ENCODE peak calls at places on chromosomes 1 and 21, in ten cellular contexts. One of them, this sample, is unnamed.

GRCh38 chr1:93738075-93738622 is 56.5 kb upstream of the BCAR3 start:
- DNase-seq in hepatocyte: no peak
- DNase-seq in right cardiac atrium: no peak
- DNase-seq in A549: peak; percentile 63
- DNase-seq in naive thymus-derived CD4-positive, alpha-beta T cell: no peak
- DNase-seq in lower lobe of right lung: no peak
- DNase-seq in right lobe of liver: no peak
- DNase-seq in tibial artery: no peak
- DNase-seq in CD8-positive, alpha-beta T cell: no peak
- DNase-seq in K562: no peak
- DNase-seq in this sample: no peak

GRCh38 chr1:23793861-23794731 is 3.2 kb downstream of the LYPLA2 start:
- DNase-seq in right cardiac atrium: no peak
- DNase-seq in hepatocyte: no peak
- DNase-seq in K562: no peak
- DNase-seq in naive thymus-derived CD4-positive, alpha-beta T cell: no peak
- DNase-seq in lower lobe of right lung: no peak
- DNase-seq in A549: no peak
- DNase-seq in right lobe of liver: peak; percentile 65
- DNase-seq in tibial artery: no peak
- DNase-seq in CD8-positive, alpha-beta T cell: no peak
- DNase-seq in this sample: no peak

GRCh38 chr1:107056426-107057196 is at the start of gene PRMT6:
- DNase-seq in CD8-positive, alpha-beta T cell: peak; percentile 77
- DNase-seq in K562: peak; percentile 91
- DNase-seq in naive thymus-derived CD4-positive, alpha-beta T cell: peak; percentile 79
- DNase-seq in right lobe of liver: peak; percentile 85
- DNase-seq in hepatocyte: peak; percentile 89
- DNase-seq in A549: no peak
- DNase-seq in right cardiac atrium: peak; percentile 82
- DNase-seq in tibial artery: peak; percentile 86
- DNase-seq in lower lobe of right lung: peak; percentile 91
- DNase-seq in this sample: peak; percentile 62

GRCh38 chr1:108561731-108562326 is 1.9 kb downstream of the EEIG2 start:
- DNase-seq in right lobe of liver: peak; percentile 79
- DNase-seq in CD8-positive, alpha-beta T cell: peak; percentile 73
- DNase-seq in K562: peak; percentile 86
- DNase-seq in naive thymus-derived CD4-positive, alpha-beta T cell: peak; percentile 68
- DNase-seq in right cardiac atrium: peak; percentile 54
- DNase-seq in A549: peak; percentile 77
- DNase-seq in hepatocyte: peak; percentile 75
- DNase-seq in lower lobe of right lung: peak; percentile 88
- DNase-seq in tibial artery: peak; percentile 68
- DNase-seq in this sample: peak; percentile 71

GRCh38 chr1:161200992-161201827 is 957 bp upstream of the NDUFS2 start:
- DNase-seq in naive thymus-derived CD4-positive, alpha-beta T cell: no peak
- DNase-seq in hepatocyte: no peak
- DNase-seq in A549: no peak
- DNase-seq in lower lobe of right lung: no peak
- DNase-seq in tibial artery: peak; percentile 77
- DNase-seq in right lobe of liver: peak; percentile 64
- DNase-seq in K562: peak; percentile 47
- DNase-seq in CD8-positive, alpha-beta T cell: no peak
- DNase-seq in right cardiac atrium: peak; percentile 84
- DNase-seq in this sample: no peak

GRCh38 chr1:204426035-204426436 is 14.4 kb upstream of the PPP1R15B start:
- DNase-seq in A549: peak; percentile 76
- DNase-seq in CD8-positive, alpha-beta T cell: no peak
- DNase-seq in right cardiac atrium: no peak
- DNase-seq in hepatocyte: no peak
- DNase-seq in lower lobe of right lung: no peak
- DNase-seq in tibial artery: no peak
- DNase-seq in naive thymus-derived CD4-positive, alpha-beta T cell: no peak
- DNase-seq in right lobe of liver: no peak
- DNase-seq in K562: no peak
- DNase-seq in this sample: no peak

GRCh38 chr1:228013322-228014234 is 6.8 kb downstream of the WNT3A start:
- DNase-seq in A549: no peak
- DNase-seq in right cardiac atrium: no peak
- DNase-seq in tibial artery: peak; percentile 59
- DNase-seq in lower lobe of right lung: peak; percentile 60
- DNase-seq in CD8-positive, alpha-beta T cell: no peak
- DNase-seq in K562: no peak
- DNase-seq in hepatocyte: no peak
- DNase-seq in right lobe of liver: peak; percentile 49
- DNase-seq in naive thymus-derived CD4-positive, alpha-beta T cell: no peak
- DNase-seq in this sample: no peak

GRCh38 chr1:180027949-180028445 is 73.4 kb downstream of the CEP350 start:
- DNase-seq in tibial artery: no peak
- DNase-seq in naive thymus-derived CD4-positive, alpha-beta T cell: no peak
- DNase-seq in A549: no peak
- DNase-seq in lower lobe of right lung: no peak
- DNase-seq in right cardiac atrium: no peak
- DNase-seq in right lobe of liver: no peak
- DNase-seq in K562: no peak
- DNase-seq in CD8-positive, alpha-beta T cell: no peak
- DNase-seq in hepatocyte: no peak
- DNase-seq in this sample: no peak

GRCh38 chr1:24248859-24249258 is 61.8 kb upstream of the IFNLR1 start:
- DNase-seq in A549: peak; percentile 29
- DNase-seq in naive thymus-derived CD4-positive, alpha-beta T cell: no peak
- DNase-seq in right cardiac atrium: no peak
- DNase-seq in CD8-positive, alpha-beta T cell: no peak
- DNase-seq in lower lobe of right lung: no peak
- DNase-seq in K562: peak; percentile 18
- DNase-seq in right lobe of liver: no peak
- DNase-seq in tibial artery: no peak
- DNase-seq in hepatocyte: no peak
- DNase-seq in this sample: no peak

GRCh38 chr1:157034137-157034800 is 11.3 kb downstream of the ARHGEF11 start:
- DNase-seq in right cardiac atrium: no peak
- DNase-seq in K562: no peak
- DNase-seq in A549: no peak
- DNase-seq in hepatocyte: no peak
- DNase-seq in naive thymus-derived CD4-positive, alpha-beta T cell: no peak
- DNase-seq in right lobe of liver: no peak
- DNase-seq in lower lobe of right lung: no peak
- DNase-seq in tibial artery: no peak
- DNase-seq in CD8-positive, alpha-beta T cell: no peak
- DNase-seq in this sample: no peak

GRCh38 chr1:88877382-88877825 is 14.0 kb downstream of the GTF2B start:
- DNase-seq in K562: peak; percentile 16
- DNase-seq in CD8-positive, alpha-beta T cell: no peak
- DNase-seq in lower lobe of right lung: no peak
- DNase-seq in A549: peak; percentile 5
- DNase-seq in right cardiac atrium: no peak
- DNase-seq in hepatocyte: peak; percentile 41
- DNase-seq in naive thymus-derived CD4-positive, alpha-beta T cell: no peak
- DNase-seq in tibial artery: no peak
- DNase-seq in right lobe of liver: no peak
- DNase-seq in this sample: no peak

GRCh38 chr1:228081144-228081543 is 1.4 kb upstream of the ARF1 start:
- DNase-seq in K562: peak; percentile 46
- DNase-seq in tibial artery: peak; percentile 66
- DNase-seq in naive thymus-derived CD4-positive, alpha-beta T cell: no peak
- DNase-seq in hepatocyte: no peak
- DNase-seq in lower lobe of right lung: peak; percentile 32
- DNase-seq in right lobe of liver: peak; percentile 56
- DNase-seq in right cardiac atrium: peak; percentile 27
- DNase-seq in CD8-positive, alpha-beta T cell: no peak
- DNase-seq in A549: no peak
- DNase-seq in this sample: no peak

DNA sequence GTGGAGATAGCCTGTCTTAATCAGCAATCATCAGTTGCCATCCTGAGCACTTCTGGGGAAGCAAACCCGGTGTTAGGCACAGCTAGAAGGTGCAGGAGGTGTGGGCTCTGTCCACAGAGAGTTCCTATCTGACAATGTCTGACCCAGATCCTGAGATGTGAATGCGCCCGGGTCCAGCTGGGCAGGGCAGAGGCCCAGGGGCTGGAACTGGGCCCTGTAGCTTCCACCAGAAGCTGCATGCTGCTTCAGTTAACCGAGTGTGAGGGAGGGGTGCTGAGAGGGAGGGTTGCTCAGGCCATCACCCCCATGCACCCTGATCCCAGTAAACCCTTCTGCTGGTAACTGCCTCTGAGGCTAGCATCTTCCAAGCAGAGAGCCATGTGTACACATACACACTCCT is 42.2 kb downstream of the KIF21B start:
- DNase-seq in naive thymus-derived CD4-positive, alpha-beta T cell: no peak
- DNase-seq in right cardiac atrium: no peak
- DNase-seq in right lobe of liver: no peak
- DNase-seq in tibial artery: no peak
- DNase-seq in lower lobe of right lung: no peak
- DNase-seq in hepatocyte: no peak
- DNase-seq in A549: no peak
- DNase-seq in K562: no peak
- DNase-seq in CD8-positive, alpha-beta T cell: no peak
- DNase-seq in this sample: no peak
- H3K9me3 ChIP-seq in naive thymus-derived CD4-positive, alpha-beta T cell: no peaks in the 10 kb centered on the region
- H3K9me3 ChIP-seq in right cardiac atrium: no peaks in the 10 kb centered on the region
- H3K9me3 ChIP-seq in right lobe of liver: no peaks in the 10 kb centered on the region
- H3K9me3 ChIP-seq in tibial artery: no peaks in the 10 kb centered on the region
- H3K9me3 ChIP-seq in lower lobe of right lung: peaks cover 8% of the 10 kb centered on the region
- H3K9me3 ChIP-seq in hepatocyte: no peaks in the 10 kb centered on the region
- H3K9me3 ChIP-seq in A549: no peaks in the 10 kb centered on the region
- H3K9me3 ChIP-seq in K562: no peaks in the 10 kb centered on the region
- H3K9me3 ChIP-seq in CD8-positive, alpha-beta T cell: no peaks in the 10 kb centered on the region
- H3K9me3 ChIP-seq in this sample: no peaks in the 10 kb centered on the region

DNA sequence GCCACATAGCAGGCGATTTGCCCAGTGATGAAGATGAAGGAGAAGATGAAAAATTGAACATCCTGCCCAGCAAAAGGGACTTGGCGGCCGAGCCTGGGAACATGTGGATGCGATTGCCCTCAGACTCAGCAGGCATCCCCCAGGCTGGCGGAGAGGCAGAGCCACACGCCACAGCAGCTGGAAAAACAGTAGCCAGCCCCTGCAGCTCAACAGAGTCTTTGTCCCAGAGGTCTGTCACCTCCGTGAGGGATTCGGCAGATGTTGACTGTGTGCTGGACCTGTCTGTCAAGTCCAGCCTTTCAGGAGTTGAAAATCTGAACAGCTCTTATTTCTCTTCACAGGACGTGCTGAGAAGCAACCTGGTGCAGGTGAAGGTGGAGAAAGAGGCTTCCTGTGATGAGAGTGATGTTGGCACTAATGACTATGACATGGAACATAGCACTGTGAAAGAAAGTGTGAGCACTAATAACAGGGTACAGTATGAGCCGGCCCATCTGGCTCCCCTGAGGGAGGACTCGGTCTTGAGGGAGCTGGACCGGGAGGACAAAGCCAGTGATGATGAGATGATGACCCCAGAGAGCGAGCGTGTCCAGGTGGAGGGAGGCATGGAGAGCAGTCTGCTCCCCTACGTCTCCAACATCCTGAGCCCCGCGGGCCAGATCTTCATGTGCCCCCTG is 3.3 kb downstream of the ZBTB18 start:
- DNase-seq in lower lobe of right lung: no peak
- DNase-seq in naive thymus-derived CD4-positive, alpha-beta T cell: no peak
- DNase-seq in CD8-positive, alpha-beta T cell: no peak
- DNase-seq in K562: no peak
- DNase-seq in A549: no peak
- DNase-seq in tibial artery: no peak
- DNase-seq in hepatocyte: no peak
- DNase-seq in right lobe of liver: no peak
- DNase-seq in right cardiac atrium: no peak
- DNase-seq in this sample: no peak
- H3K9me3 ChIP-seq in lower lobe of right lung: no peaks in the 10 kb centered on the region
- H3K9me3 ChIP-seq in naive thymus-derived CD4-positive, alpha-beta T cell: no peaks in the 10 kb centered on the region
- H3K9me3 ChIP-seq in CD8-positive, alpha-beta T cell: no peaks in the 10 kb centered on the region
- H3K9me3 ChIP-seq in K562: no peaks in the 10 kb centered on the region
- H3K9me3 ChIP-seq in A549: no peaks in the 10 kb centered on the region
- H3K9me3 ChIP-seq in tibial artery: no peaks in the 10 kb centered on the region
- H3K9me3 ChIP-seq in hepatocyte: no peaks in the 10 kb centered on the region
- H3K9me3 ChIP-seq in right lobe of liver: no peaks in the 10 kb centered on the region
- H3K9me3 ChIP-seq in right cardiac atrium: no peaks in the 10 kb centered on the region
- H3K9me3 ChIP-seq in this sample: no peaks in the 10 kb centered on the region

GRCh38 chr21:45632165-45632896 is 11.2 kb upstream of the PCBP3 start:
- DNase-seq in right lobe of liver: no peak
- DNase-seq in right cardiac atrium: no peak
- DNase-seq in lower lobe of right lung: no peak
- DNase-seq in K562: no peak
- DNase-seq in naive thymus-derived CD4-positive, alpha-beta T cell: no peak
- DNase-seq in tibial artery: no peak
- DNase-seq in hepatocyte: no peak
- DNase-seq in A549: no peak
- DNase-seq in CD8-positive, alpha-beta T cell: no peak
- DNase-seq in this sample: no peak
- H3K9me3 ChIP-seq in right lobe of liver: no peaks in the 10 kb centered on the region
- H3K9me3 ChIP-seq in right cardiac atrium: no peaks in the 10 kb centered on the region
- H3K9me3 ChIP-seq in lower lobe of right lung: no peaks in the 10 kb centered on the region
- H3K9me3 ChIP-seq in K562: peaks cover 11% of the 10 kb centered on the region
- H3K9me3 ChIP-seq in naive thymus-derived CD4-positive, alpha-beta T cell: no peaks in the 10 kb centered on the region
- H3K9me3 ChIP-seq in tibial artery: no peaks in the 10 kb centered on the region
- H3K9me3 ChIP-seq in hepatocyte: no peaks in the 10 kb centered on the region
- H3K9me3 ChIP-seq in A549: no peaks in the 10 kb centered on the region
- H3K9me3 ChIP-seq in CD8-positive, alpha-beta T cell: no peaks in the 10 kb centered on the region
- H3K9me3 ChIP-seq in this sample: no peaks in the 10 kb centered on the region

GRCh38 chr1:2650967-2651645 is 18.3 kb upstream of the MMEL1 start:
- DNase-seq in naive thymus-derived CD4-positive, alpha-beta T cell: no peak
- DNase-seq in K562: no peak
- DNase-seq in right lobe of liver: peak; percentile 13
- DNase-seq in CD8-positive, alpha-beta T cell: no peak
- DNase-seq in A549: no peak
- DNase-seq in hepatocyte: no peak
- DNase-seq in right cardiac atrium: peak; percentile 0
- DNase-seq in lower lobe of right lung: peak; percentile 15
- DNase-seq in tibial artery: peak; percentile 44
- DNase-seq in this sample: no peak
- H3K9me3 ChIP-seq in naive thymus-derived CD4-positive, alpha-beta T cell: no peaks in the 10 kb centered on the region
- H3K9me3 ChIP-seq in K562: peaks cover 26% of the 10 kb centered on the region
- H3K9me3 ChIP-seq in right lobe of liver: no peaks in the 10 kb centered on the region
- H3K9me3 ChIP-seq in CD8-positive, alpha-beta T cell: peaks cover 10% of the 10 kb centered on the region
- H3K9me3 ChIP-seq in A549: peaks cover 22% of the 10 kb centered on the region
- H3K9me3 ChIP-seq in hepatocyte: no peaks in the 10 kb centered on the region
- H3K9me3 ChIP-seq in right cardiac atrium: no peaks in the 10 kb centered on the region
- H3K9me3 ChIP-seq in lower lobe of right lung: peaks cover 23% of the 10 kb centered on the region
- H3K9me3 ChIP-seq in tibial artery: peaks cover 22% of the 10 kb centered on the region
- H3K9me3 ChIP-seq in this sample: no peaks in the 10 kb centered on the region

This sample was measured in T-helper 17 cell.